ENCODE peak calls at places on chromosome 13, in four cellular contexts. E, I, U and S are unnamed samples.

GRCh38 chr13:31681133-31681532 is 58.2 kb upstream of the RXFP2 start:
- DNase-seq in I (no peak), U (no peak), E (no peak), S (no peak)

GRCh38 chr13:80888421-80888820 is 547.5 kb upstream of the SPRY2 start:
- DNase-seq in E (no peak), I (no peak), U (no peak), S (no peak)

GRCh38 chr13:73220966-73221720 is 162.3 kb downstream of the KLF5 start:
- DNase-seq in U (no peak), E (no peak), I (no peak), S (no peak)

GRCh38 chr13:33862006-33862405 is 44.1 kb downstream of the RFC3 start:
- DNase-seq in I (no peak), E (no peak), U (no peak), S (no peak)

GRCh38 chr13:105969761-105970160 is 565.7 kb downstream of the EFNB2 start:
- DNase-seq in U (no peak), I (no peak), E (no peak), S (no peak)

GRCh38 chr13:93847162-93847561 is 620.6 kb downstream of the GPC6 start:
- DNase-seq in I (no peak), U (no peak), E (no peak), S (peak)

GRCh38 chr13:76730220-76730619 is 156.0 kb downstream of the KCTD12 start:
- DNase-seq in U (no peak), E (no peak), I (no peak), S (peak)

GRCh38 chr13:67775359-67775758 is 545.2 kb upstream of the PCDH9 start:
- DNase-seq in I (no peak), E (no peak), U (no peak), S (no peak)

GRCh38 chr13:100203696-100204367 is 114.9 kb downstream of the PCCA start:
- DNase-seq in E (no peak), I (no peak), U (no peak), S (peak)

GRCh38 chr13:34364633-34365032 is 546.7 kb downstream of the RFC3 start:
- DNase-seq in U (no peak), E (no peak), I (no peak), S (no peak)

GRCh38 chr13:44767257-44767656 is 191.1 kb upstream of the TSC22D1 start:
- DNase-seq in U (no peak), I (no peak), E (no peak), S (no peak)

GRCh38 chr13:75195479-75196111 is 286.4 kb downstream of the TBC1D4 start:
- DNase-seq in I (no peak), E (no peak), U (no peak), S (no peak)

GRCh38 chr13:50079278-50080157 is 64.3 kb downstream of the KCNRG start:
- DNase-seq in U (no peak), I (no peak), E (no peak), S (no peak)

GRCh38 chr13:38743499-38743898 is 56.6 kb downstream of the FREM2 start:
- DNase-seq in I (no peak), U (no peak), E (no peak), S (no peak)

GRCh38 chr13:51958217-51958547 is 53.1 kb downstream of the ATP7B start:
- DNase-seq in I (no peak), E (no peak), U (no peak), S (no peak)

GRCh38 chr13:37870895-37871550 is 1.5 kb upstream of the TRPC4 start:
- DNase-seq in E (no peak), U (no peak), I (no peak), S (no peak)

GRCh38 chr13:99370476-99371272 is 63.5 kb upstream of the GPR183 start:
- DNase-seq in E (no peak), I (no peak), U (no peak), S (no peak)

GRCh38 chr13:42405665-42406390 is 133.9 kb downstream of the AKAP11 start:
- DNase-seq in U (no peak), E (peak), I (no peak), S (peak)

GRCh38 chr13:95354680-95355487 is 53.6 kb upstream of the ABCC4 start:
- DNase-seq in I (no peak), E (no peak), U (no peak), S (no peak)

GRCh38 chr13:27481766-27482165 is 31.4 kb upstream of the MTIF3 start:
- DNase-seq in U (no peak), E (no peak), I (no peak), S (peak)

GRCh38 chr13:98509271-98510155 is 67.4 kb downstream of the STK24 start:
- DNase-seq in E (no peak), U (no peak), I (peak), S (peak)

GRCh38 chr13:25752957-25753540 is 298.8 kb downstream of the SHISA2 start:
- DNase-seq in E (no peak), U (peak), I (peak), S (peak)

GRCh38 chr13:41008349-41008980 is 10.7 kb downstream of the ELF1 start:
- DNase-seq in U (no peak), I (no peak), E (no peak), S (no peak)
- H3K27ac ChIP-seq in U (no peak), I (no peak), E (no peak), S (no peak)

GRCh38 chr13:109941951-109942350 is 155.6 kb upstream of the IRS2 start:
- DNase-seq in E (no peak), I (no peak), U (no peak), S (no peak)
- H3K4me3 ChIP-seq in E (no peak), I (no peak), U (no peak), S (no peak)

DNA sequence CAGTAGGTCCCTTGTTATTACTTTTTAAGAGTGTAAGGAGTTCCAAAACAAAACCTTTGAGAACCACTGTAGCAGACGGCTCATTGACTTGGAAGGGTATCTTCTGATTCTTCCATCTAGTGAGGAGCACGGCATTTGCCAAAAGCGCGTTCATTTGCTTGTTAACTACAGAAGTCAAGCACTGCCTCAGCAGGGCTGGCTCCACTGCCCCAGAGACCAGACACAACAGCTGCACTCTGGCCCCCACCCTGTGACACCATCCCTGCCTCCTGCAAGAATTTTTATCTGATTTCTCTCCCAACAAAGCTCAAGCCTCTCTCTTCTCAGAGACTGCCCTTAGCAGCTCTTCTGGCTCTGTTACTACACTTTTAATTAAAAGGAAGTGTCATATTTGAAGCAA is 20.7 kb upstream of the XPO4 start:
- DNase-seq in I (no peak), E (no peak), U (no peak), S (no peak)
- H3K27ac ChIP-seq in I (no peak), E (no peak), U (no peak), S (no peak)

GRCh38 chr13:101916108-101916757 is 463.8 kb downstream of the ITGBL1 start:
- DNase-seq in E (no peak), I (no peak), U (peak), S (no peak)

GRCh38 chr13:101916758-101917474 is 464.4 kb downstream of the ITGBL1 start:
- DNase-seq in U (no peak), E (no peak), I (no peak), S (no peak)

GRCh38 chr13:101915755-101916107 is 463.3 kb downstream of the ITGBL1 start:
- DNase-seq in E (no peak), U (no peak), I (no peak), S (no peak)

GRCh38 chr13:101917475-101917810 is 465.0 kb downstream of the ITGBL1 start:
- DNase-seq in U (peak), I (no peak), E (no peak), S (no peak)

GRCh38 chr13:101915333-101915732 is 462.9 kb downstream of the ITGBL1 start:
- DNase-seq in I (no peak), E (no peak), U (no peak), S (no peak)
- H3K4me3 ChIP-seq in I (no peak), E (no peak), U (no peak), S (no peak)

DNA sequence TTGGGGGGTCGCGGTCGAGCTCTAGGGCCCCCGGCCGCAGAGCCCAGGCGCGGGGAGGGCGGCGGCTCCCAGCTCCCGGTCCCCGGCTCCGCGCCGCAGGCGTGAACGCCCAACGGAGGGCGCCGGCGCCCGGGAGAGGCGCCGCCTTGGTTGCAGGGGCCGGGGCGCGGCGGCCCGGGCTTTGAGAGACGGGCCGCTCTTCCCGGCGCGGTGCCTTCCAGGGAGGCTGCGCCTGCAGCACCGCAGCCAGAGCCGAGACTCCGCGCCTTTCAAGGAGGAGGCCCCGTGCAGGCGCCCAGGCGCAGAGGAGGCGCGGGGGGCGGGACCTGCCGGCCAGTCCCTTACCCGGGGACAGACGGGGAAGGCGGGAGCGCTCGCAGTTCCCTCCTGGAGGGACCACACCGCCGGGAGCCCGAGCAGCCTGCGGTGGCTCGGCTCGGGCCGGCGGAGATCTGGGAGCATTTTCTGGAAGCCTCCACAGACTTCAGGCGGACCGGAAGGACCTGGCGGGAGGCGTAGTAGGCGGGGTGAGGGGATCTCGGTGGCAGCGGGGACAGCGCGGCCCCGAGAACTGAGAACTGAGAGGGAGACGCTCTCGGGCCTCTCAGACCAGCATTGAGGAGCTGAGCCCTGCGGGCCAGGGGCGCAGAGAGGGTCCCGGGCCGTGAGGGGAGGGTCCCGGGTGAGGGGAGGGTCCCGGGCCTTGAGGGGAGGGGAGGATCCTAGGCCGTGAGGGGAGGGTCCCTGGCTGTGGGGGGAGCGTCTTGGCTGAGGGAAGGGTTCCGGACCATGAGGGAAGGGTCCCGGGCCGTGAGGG is 25.5 kb upstream of the MCF2L start:
- DNase-seq in I (peak), E (peak), U (peak), S (peak)
- H3K27ac ChIP-seq in I (peak), E (no peak), U (no peak), S (no peak)